ENCODE peak calls at places on chromosomes 13 and 19, in four cellular contexts. One of them, this sample, is unnamed.

GRCh38 chr13:25738342-25738771 is 313.5 kb downstream of the SHISA2 start:
- DNase-seq in IMR-90: no peak
- DNase-seq in HepG2: no peak
- DNase-seq in K562: no peak
- DNase-seq in this sample: no peak

GRCh38 chr13:66328486-66328885 is 901.6 kb downstream of the PCDH9 start:
- DNase-seq in IMR-90: no peak
- DNase-seq in HepG2: no peak
- DNase-seq in K562: no peak
- DNase-seq in this sample: no peak

GRCh38 chr13:98915563-98916348 is 62.1 kb downstream of the DOCK9 start:
- DNase-seq in IMR-90: peak; percentile 31
- DNase-seq in HepG2: no peak
- DNase-seq in K562: no peak
- DNase-seq in this sample: no peak

GRCh38 chr13:31722684-31723083 is 16.6 kb upstream of the RXFP2 start:
- DNase-seq in IMR-90: no peak
- DNase-seq in HepG2: no peak
- DNase-seq in K562: no peak
- DNase-seq in this sample: no peak

GRCh38 chr19:47026156-47026555 is 6.5 kb downstream of the NPAS1 start:
- DNase-seq in IMR-90: no peak
- DNase-seq in HepG2: no peak
- DNase-seq in K562: no peak
- DNase-seq in this sample: no peak

GRCh38 chr13:52646967-52647366 is 4.7 kb downstream of the HNRNPA1L2 start:
- DNase-seq in IMR-90: no peak
- DNase-seq in HepG2: no peak
- DNase-seq in K562: no peak
- DNase-seq in this sample: no peak

GRCh38 chr19:55253264-55253663 is 5.6 kb downstream of the PPP6R1 start:
- DNase-seq in IMR-90: no peak
- DNase-seq in HepG2: no peak
- DNase-seq in K562: no peak
- DNase-seq in this sample: no peak

GRCh38 chr13:23514076-23514475 is 56.1 kb upstream of the TNFRSF19 start:
- DNase-seq in IMR-90: no peak
- DNase-seq in HepG2: no peak
- DNase-seq in K562: no peak
- DNase-seq in this sample: no peak

GRCh38 chr19:35332817-35333216 is 3.8 kb downstream of the CD22 start:
- DNase-seq in IMR-90: no peak
- DNase-seq in HepG2: no peak
- DNase-seq in K562: no peak
- DNase-seq in this sample: no peak
- TF ChIP-seq MAZ in IMR-90: no peak
- TF ChIP-seq MAZ in HepG2: no peak
- TF ChIP-seq MAZ in K562: no peak
- TF ChIP-seq MAZ in this sample: no peak

DNA sequence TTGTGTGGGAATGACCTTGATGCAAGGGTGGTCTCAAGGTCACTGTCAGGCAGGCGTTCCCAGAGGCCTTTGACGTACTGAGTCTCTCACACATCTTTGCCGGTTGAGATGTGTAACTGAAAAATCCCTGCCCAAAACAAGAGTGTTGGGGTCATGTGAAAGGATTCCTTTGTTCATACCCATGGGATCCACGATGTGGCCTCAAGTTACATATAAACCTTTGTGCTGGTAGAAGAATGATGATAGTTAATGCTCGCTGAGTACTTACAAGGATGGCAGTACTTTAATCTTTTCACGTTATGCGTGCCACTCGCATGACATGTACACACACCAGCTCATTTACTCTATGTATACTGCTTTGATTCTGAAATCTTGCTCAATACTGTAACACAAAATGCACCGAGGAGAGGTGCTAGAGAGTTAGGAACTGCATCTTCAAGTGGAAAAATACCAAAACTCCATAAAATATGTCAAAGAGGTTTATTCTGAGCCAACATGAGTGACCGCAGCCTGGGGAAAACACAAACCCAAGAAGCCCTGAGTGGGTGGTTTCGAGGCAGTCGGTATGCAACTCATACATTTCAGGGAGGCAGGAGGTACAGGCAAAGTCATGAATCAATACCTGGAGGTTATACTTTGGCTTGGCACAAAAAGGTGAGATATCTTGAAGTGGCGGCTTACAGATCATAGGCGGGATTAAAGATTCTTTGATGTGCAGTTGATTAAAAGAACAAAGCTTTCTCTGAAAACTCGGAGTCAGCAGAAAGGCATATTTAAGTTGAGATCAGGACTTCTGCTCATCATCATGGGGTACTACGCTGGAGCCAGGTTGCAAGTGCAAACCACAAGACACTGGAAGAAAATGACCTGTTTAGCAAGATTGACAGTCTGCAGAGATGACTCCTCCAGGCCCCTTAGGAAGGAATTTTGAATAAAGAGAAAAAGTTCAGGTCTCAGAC is 87.3 kb upstream of the ARHGEF7 start:
- DNase-seq in IMR-90: peak; percentile 50
- DNase-seq in HepG2: peak; percentile 6
- DNase-seq in K562: no peak
- DNase-seq in this sample: no peak
- TF ChIP-seq CEBPB in IMR-90: peak; percentile 70
- TF ChIP-seq CEBPB in HepG2: no peak
- TF ChIP-seq CEBPB in K562: no peak
- TF ChIP-seq CEBPB in this sample: no peak

GRCh38 chr19:42285988-42286348 is 16.0 kb upstream of the PRR19 start:
- DNase-seq in IMR-90: no peak
- DNase-seq in HepG2: no peak
- DNase-seq in K562: no peak
- DNase-seq in this sample: no peak
- TF ChIP-seq MAZ in IMR-90: no peak
- TF ChIP-seq MAZ in HepG2: no peak
- TF ChIP-seq MAZ in K562: no peak
- TF ChIP-seq MAZ in this sample: no peak

DNA sequence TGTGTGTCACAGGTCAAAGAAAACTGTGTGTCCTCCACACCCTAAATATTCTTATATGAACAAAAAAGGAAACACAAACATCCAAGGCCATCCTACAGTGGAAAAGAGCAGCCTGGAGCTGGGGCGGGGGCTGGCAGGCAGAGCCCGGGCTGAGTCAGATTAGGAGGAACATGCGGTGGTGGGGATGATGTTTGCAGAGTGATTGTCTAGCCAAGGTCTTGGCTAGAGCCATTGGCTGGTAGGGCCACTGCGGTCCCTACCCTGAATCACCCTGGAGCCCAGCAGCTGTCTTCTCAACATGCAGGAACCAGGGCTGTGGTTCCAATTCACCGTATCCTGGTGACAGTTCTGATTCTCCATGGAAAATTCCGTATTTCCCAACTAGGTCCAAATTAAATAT is 439.5 kb downstream of the FGF9 start:
- DNase-seq in IMR-90: no peak
- DNase-seq in HepG2: no peak
- DNase-seq in K562: no peak
- DNase-seq in this sample: no peak
- TF ChIP-seq CEBPB in IMR-90: no peak
- TF ChIP-seq CEBPB in HepG2: no peak
- TF ChIP-seq CEBPB in K562: no peak
- TF ChIP-seq CEBPB in this sample: no peak

GRCh38 chr19:6728346-6728745 is 7.9 kb upstream of the C3 start:
- DNase-seq in IMR-90: no peak
- DNase-seq in HepG2: no peak
- DNase-seq in K562: no peak
- DNase-seq in this sample: no peak

GRCh38 chr19:6731822-6732221 is 5.6 kb downstream of the GPR108 start:
- DNase-seq in IMR-90: no peak
- DNase-seq in HepG2: no peak
- DNase-seq in K562: no peak
- DNase-seq in this sample: no peak

GRCh38 chr19:6730941-6731670 is 6.3 kb downstream of the GPR108 start:
- DNase-seq in IMR-90: no peak
- DNase-seq in HepG2: no peak
- DNase-seq in K562: no peak
- DNase-seq in this sample: no peak

GRCh38 chr19:6729573-6730152 is 7.7 kb downstream of the GPR108 start:
- DNase-seq in IMR-90: no peak
- DNase-seq in HepG2: no peak
- DNase-seq in K562: no peak
- DNase-seq in this sample: no peak

GRCh38 chr19:6730153-6730804 is 7.1 kb downstream of the GPR108 start:
- DNase-seq in IMR-90: no peak
- DNase-seq in HepG2: peak; percentile 96
- DNase-seq in K562: peak; percentile 96
- DNase-seq in this sample: peak; percentile 49
- TF ChIP-seq MAZ in IMR-90: no peak
- TF ChIP-seq MAZ in HepG2: peak; percentile 84
- TF ChIP-seq MAZ in K562: peak; percentile 50
- TF ChIP-seq MAZ in this sample: no peak

DNA sequence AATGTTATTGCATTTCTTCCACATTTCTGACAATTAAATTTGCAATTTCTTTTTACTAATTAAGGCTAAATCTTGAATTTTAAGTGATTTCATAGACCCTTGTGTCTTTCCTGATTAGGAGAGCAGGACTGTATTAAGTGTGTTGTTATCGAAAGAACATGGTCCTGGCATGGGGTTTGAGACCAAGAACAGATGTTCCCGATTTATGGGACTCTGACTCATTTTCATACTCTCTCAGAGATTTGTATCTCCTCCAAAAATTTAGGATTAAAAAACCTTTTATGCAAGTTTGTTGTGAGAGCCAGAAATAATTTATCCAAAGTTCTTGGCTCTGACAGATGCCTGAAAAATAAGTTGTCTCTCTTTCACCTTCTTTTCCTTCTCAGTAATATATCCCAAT is 589.3 kb upstream of the ARGLU1 start:
- DNase-seq in IMR-90: peak; percentile 1
- DNase-seq in HepG2: no peak
- DNase-seq in K562: no peak
- DNase-seq in this sample: no peak
- TF ChIP-seq CEBPB in IMR-90: no peak
- TF ChIP-seq CEBPB in HepG2: no peak
- TF ChIP-seq CEBPB in K562: no peak
- TF ChIP-seq CEBPB in this sample: no peak

GRCh38 chr13:48216204-48216711 is 16.7 kb upstream of the ITM2B start:
- DNase-seq in IMR-90: no peak
- DNase-seq in HepG2: no peak
- DNase-seq in K562: no peak
- DNase-seq in this sample: no peak

GRCh38 chr13:48210178-48210577 is 22.8 kb upstream of the ITM2B start:
- DNase-seq in IMR-90: peak; percentile 86
- DNase-seq in HepG2: no peak
- DNase-seq in K562: no peak
- DNase-seq in this sample: peak; percentile 8

DNA sequence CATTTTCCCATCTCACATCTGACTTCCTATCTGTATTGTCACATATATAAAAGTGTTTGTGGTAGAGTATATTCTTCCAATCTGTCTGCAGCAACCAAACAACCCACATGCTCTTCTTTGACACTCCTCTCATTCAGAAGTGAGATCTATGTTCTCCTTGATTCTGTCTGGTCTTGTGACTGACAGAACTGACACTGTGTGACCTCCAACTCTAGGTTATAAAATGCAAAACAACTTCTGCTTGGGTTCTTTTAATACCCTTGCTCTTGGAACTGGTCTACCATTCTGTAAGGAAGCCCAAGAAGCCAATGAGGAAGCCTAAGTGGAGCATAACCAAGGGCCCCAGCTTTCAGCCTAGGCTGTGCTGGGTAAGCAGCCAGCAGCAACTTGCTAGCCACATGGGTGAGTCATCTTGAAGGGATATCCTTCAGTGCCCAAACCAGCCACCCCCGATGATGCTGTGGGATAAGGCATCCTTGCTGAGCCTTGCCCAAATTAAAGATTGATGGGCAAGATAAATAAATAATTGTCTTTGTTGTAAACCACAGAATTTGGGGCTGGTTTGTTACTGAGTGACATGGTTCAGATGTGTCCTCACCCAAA is 18.4 kb upstream of the ITM2B start:
- DNase-seq in IMR-90: no peak
- DNase-seq in HepG2: no peak
- DNase-seq in K562: no peak
- DNase-seq in this sample: no peak
- TF ChIP-seq MAZ in IMR-90: no peak
- TF ChIP-seq MAZ in HepG2: no peak
- TF ChIP-seq MAZ in K562: no peak
- TF ChIP-seq MAZ in this sample: no peak

DNA sequence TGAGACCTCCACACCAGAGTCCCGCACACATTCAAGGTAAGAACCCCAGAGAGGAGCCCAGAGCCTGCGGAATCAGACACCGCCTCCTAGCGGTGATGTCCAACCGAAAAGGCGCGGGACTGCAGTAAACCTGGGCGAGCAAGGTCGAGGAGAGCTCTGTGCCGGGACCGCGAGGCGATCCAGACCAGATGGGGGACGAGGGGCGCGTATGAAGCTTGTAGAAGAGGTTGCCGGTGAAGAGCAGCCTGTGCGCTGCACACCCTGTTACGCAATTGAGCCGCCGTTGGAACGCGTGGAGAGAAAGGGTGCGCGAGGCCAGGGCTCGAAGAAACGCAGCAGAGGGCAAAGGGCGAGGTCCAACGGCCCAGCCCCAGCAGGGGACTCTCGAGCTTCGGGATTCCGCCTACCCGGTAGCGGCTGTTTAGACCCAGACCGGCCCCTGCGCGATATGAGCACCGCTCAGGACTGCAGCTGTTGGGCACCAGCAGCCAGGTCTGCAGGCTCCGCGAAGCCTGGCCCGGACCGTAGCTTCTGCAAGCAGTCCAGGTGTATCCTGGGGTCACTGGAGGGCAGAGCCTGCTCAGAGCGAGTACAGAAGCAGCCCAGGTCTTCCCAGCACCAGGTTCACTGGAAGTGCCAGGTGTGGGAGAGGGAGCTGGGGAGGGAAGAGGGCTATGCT is 65.9 kb upstream of the ZNF599 start:
- DNase-seq in IMR-90: no peak
- DNase-seq in HepG2: peak; percentile 24
- DNase-seq in K562: no peak
- DNase-seq in this sample: no peak
- TF ChIP-seq CEBPB in IMR-90: peak; percentile 44
- TF ChIP-seq CEBPB in HepG2: peak; percentile 93
- TF ChIP-seq CEBPB in K562: no peak
- TF ChIP-seq CEBPB in this sample: peak; percentile 48